ENCODE peak calls at places on chromosomes 4 and X, in six cellular contexts. One of them, this sample, is unnamed.

GRCh38 chr4:104967034-104967401 is 179.7 kb upstream of the TET2 start:
- DNase-seq in astrocyte: no peak
- DNase-seq in fibroblast of pulmonary artery: no peak
- DNase-seq in heart left ventricle: no peak
- DNase-seq in NB4: peak
- DNase-seq in GM12865: peak
- DNase-seq in this sample: no peak

GRCh38 chrX:11117751-11118150 is 6.6 kb downstream of the HCCS start:
- DNase-seq in astrocyte: peak
- DNase-seq in fibroblast of pulmonary artery: no peak
- DNase-seq in heart left ventricle: no peak
- DNase-seq in NB4: no peak
- DNase-seq in GM12865: no peak
- DNase-seq in this sample: no peak

GRCh38 chr4:172822322-172822721 is 346.3 kb upstream of the GALNT7 start:
- DNase-seq in astrocyte: no peak
- DNase-seq in fibroblast of pulmonary artery: no peak
- DNase-seq in heart left ventricle: no peak
- DNase-seq in NB4: no peak
- DNase-seq in GM12865: no peak
- DNase-seq in this sample: no peak

GRCh38 chr4:133151301-133151680 is 2.2 kb downstream of the PCDH10 start:
- DNase-seq in astrocyte: peak
- DNase-seq in fibroblast of pulmonary artery: peak
- DNase-seq in heart left ventricle: no peak
- DNase-seq in NB4: no peak
- DNase-seq in GM12865: no peak
- DNase-seq in this sample: no peak

GRCh38 chr4:88242144-88242543 is 42.2 kb downstream of the PPM1K start:
- DNase-seq in astrocyte: no peak
- DNase-seq in fibroblast of pulmonary artery: no peak
- DNase-seq in heart left ventricle: no peak
- DNase-seq in NB4: no peak
- DNase-seq in GM12865: no peak
- DNase-seq in this sample: no peak

GRCh38 chrX:137041329-137041728 is 7.5 kb upstream of the GPR101 start:
- DNase-seq in astrocyte: no peak
- DNase-seq in fibroblast of pulmonary artery: no peak
- DNase-seq in heart left ventricle: no peak
- DNase-seq in NB4: no peak
- DNase-seq in GM12865: no peak
- DNase-seq in this sample: no peak

GRCh38 chr4:72767903-72768817 is 199.1 kb upstream of the ADAMTS3 start:
- DNase-seq in astrocyte: peak
- DNase-seq in fibroblast of pulmonary artery: peak
- DNase-seq in heart left ventricle: no peak
- DNase-seq in NB4: no peak
- DNase-seq in GM12865: no peak
- DNase-seq in this sample: peak

GRCh38 chrX:46912098-46912672 is at the start of gene JADE3:
- DNase-seq in astrocyte: peak
- DNase-seq in fibroblast of pulmonary artery: peak
- DNase-seq in heart left ventricle: peak
- DNase-seq in NB4: peak
- DNase-seq in GM12865: peak
- DNase-seq in this sample: peak

GRCh38 chr4:150896513-150896912 is 118.6 kb downstream of the LRBA start:
- DNase-seq in astrocyte: no peak
- DNase-seq in fibroblast of pulmonary artery: no peak
- DNase-seq in heart left ventricle: no peak
- DNase-seq in NB4: peak
- DNase-seq in GM12865: no peak
- DNase-seq in this sample: no peak

GRCh38 chr4:73662709-73663546 is 42.7 kb upstream of the RASSF6 start:
- DNase-seq in astrocyte: peak
- DNase-seq in fibroblast of pulmonary artery: peak
- DNase-seq in heart left ventricle: no peak
- DNase-seq in NB4: peak
- DNase-seq in GM12865: peak
- DNase-seq in this sample: peak

GRCh38 chr4:115234405-115235093 is 121.1 kb upstream of the NDST4 start:
- DNase-seq in astrocyte: no peak
- DNase-seq in fibroblast of pulmonary artery: no peak
- DNase-seq in heart left ventricle: no peak
- DNase-seq in NB4: peak
- DNase-seq in GM12865: peak
- DNase-seq in this sample: no peak
- H3K4me3 ChIP-seq in astrocyte: no peak
- H3K4me3 ChIP-seq in fibroblast of pulmonary artery: no peak
- H3K4me3 ChIP-seq in heart left ventricle: no peak
- H3K4me3 ChIP-seq in NB4: no peak
- H3K4me3 ChIP-seq in GM12865: no peak
- H3K4me3 ChIP-seq in this sample: no peak

GRCh38 chr4:87033902-87034301 is 99.1 kb downstream of the AFF1 start:
- DNase-seq in astrocyte: no peak
- DNase-seq in fibroblast of pulmonary artery: no peak
- DNase-seq in heart left ventricle: no peak
- DNase-seq in NB4: no peak
- DNase-seq in GM12865: no peak
- DNase-seq in this sample: no peak
- TF ChIP-seq CTCF in astrocyte: peak
- TF ChIP-seq CTCF in fibroblast of pulmonary artery: no peak
- TF ChIP-seq CTCF in heart left ventricle: no peak
- TF ChIP-seq CTCF in NB4: no peak
- TF ChIP-seq CTCF in GM12865: no peak
- TF ChIP-seq CTCF in this sample: peak

GRCh38 chr4:25654031-25654970 is 1.4 kb upstream of the SLC34A2 start:
- DNase-seq in astrocyte: peak
- DNase-seq in fibroblast of pulmonary artery: peak
- DNase-seq in heart left ventricle: no peak
- DNase-seq in NB4: no peak
- DNase-seq in GM12865: no peak
- DNase-seq in this sample: no peak

GRCh38 chr4:25658777-25659176 is 3.1 kb downstream of the SLC34A2 start:
- DNase-seq in astrocyte: no peak
- DNase-seq in fibroblast of pulmonary artery: no peak
- DNase-seq in heart left ventricle: no peak
- DNase-seq in NB4: no peak
- DNase-seq in GM12865: no peak
- DNase-seq in this sample: no peak

GRCh38 chr4:25658357-25658771 is 2.7 kb downstream of the SLC34A2 start:
- DNase-seq in astrocyte: no peak
- DNase-seq in fibroblast of pulmonary artery: no peak
- DNase-seq in heart left ventricle: no peak
- DNase-seq in NB4: no peak
- DNase-seq in GM12865: no peak
- DNase-seq in this sample: no peak

GRCh38 chr4:25654971-25655963 is at the start of gene SLC34A2:
- DNase-seq in astrocyte: no peak
- DNase-seq in fibroblast of pulmonary artery: no peak
- DNase-seq in heart left ventricle: no peak
- DNase-seq in NB4: no peak
- DNase-seq in GM12865: no peak
- DNase-seq in this sample: no peak

GRCh38 chr4:25656031-25656430 is 380 bp downstream of the SLC34A2 start:
- DNase-seq in astrocyte: no peak
- DNase-seq in fibroblast of pulmonary artery: no peak
- DNase-seq in heart left ventricle: no peak
- DNase-seq in NB4: no peak
- DNase-seq in GM12865: no peak
- DNase-seq in this sample: no peak
- H3K4me3 ChIP-seq in astrocyte: peak
- H3K4me3 ChIP-seq in fibroblast of pulmonary artery: no peak
- H3K4me3 ChIP-seq in heart left ventricle: no peak
- H3K4me3 ChIP-seq in NB4: no peak
- H3K4me3 ChIP-seq in GM12865: no peak
- H3K4me3 ChIP-seq in this sample: no peak

DNA sequence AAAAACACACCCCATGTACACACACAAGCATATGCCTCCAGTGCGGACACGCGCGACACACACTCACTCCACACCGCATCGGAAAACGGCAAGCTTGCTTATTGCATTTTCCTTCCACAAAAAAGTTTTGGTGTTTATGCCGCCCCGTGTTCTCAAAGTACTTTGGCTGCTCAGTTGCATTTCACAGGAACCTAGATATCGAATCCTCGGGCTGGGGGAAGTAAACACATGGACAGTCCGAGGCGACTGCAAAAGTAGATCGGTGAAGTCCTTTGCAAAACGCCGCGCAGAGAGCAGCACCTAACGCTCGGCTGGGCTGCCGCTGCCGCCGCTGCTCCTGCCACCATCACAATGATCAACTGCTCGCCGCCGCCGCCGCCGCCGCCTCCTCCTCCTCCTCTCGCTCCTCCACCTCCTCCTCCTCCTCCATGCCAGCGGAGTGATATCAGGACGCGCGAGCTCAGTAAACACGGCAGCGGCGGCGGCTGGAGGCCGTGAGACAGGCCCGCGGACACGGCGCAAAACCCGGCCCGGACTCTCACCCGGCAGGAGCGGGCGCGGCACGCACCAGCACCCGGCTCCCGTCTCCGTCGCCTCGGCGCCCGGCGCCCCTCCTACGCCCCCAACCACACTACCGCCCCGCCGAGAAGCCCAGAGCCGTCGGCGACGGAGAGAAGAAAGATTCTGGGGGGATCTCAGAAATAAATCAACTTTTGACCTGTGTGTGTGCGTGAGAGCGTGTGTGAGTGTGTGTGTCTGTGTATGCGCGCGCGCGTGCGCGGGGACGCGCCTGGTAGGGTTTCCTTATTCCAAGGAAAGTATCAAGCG is at the start of gene MAML3:
- DNase-seq in astrocyte: peak
- DNase-seq in fibroblast of pulmonary artery: peak
- DNase-seq in heart left ventricle: peak
- DNase-seq in NB4: peak
- DNase-seq in GM12865: peak
- DNase-seq in this sample: peak
- TF ChIP-seq CTCF in astrocyte: no peak
- TF ChIP-seq CTCF in fibroblast of pulmonary artery: no peak
- TF ChIP-seq CTCF in heart left ventricle: no peak
- TF ChIP-seq CTCF in NB4: no peak
- TF ChIP-seq CTCF in GM12865: no peak
- TF ChIP-seq CTCF in this sample: no peak

DNA sequence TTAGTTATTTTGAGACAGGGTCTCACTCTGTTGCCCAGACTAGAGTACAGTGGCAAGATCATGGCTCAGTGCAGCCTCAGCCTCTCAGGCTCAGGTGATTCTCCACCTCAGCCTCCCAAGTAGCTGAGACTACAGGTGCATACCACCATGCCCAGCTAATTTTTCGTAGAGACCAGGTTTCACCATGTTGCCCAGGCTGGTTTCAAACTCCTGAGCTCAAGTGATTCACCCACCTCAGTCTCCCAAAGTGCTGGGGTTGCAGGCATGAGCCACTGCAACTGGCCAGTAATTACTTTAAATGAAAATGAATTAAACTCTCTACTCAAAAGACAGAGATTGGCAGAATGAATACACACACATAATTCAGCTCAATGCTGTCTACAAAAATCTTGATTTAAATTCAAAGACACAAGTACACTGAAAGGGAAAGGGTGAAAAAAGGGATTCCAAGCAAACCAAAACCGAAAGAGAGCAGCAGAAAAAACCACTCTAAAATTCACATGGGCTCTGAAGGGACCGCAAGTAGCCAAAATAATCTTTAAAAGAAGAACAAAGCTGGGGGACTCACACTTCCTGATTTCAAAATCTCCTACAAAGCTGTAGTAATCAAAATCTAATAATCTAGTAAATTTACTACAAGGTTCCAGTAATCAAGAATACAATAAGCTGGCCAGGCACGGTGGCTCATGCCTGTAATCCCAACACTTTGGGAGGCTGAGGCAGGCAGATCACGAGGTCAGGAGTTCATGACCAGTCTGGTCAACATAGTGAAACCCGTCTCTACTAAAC is 11.8 kb upstream of the SPON2 start:
- DNase-seq in astrocyte: no peak
- DNase-seq in fibroblast of pulmonary artery: peak
- DNase-seq in heart left ventricle: no peak
- DNase-seq in NB4: peak
- DNase-seq in GM12865: peak
- DNase-seq in this sample: no peak
- H3K4me3 ChIP-seq in astrocyte: no peak
- H3K4me3 ChIP-seq in fibroblast of pulmonary artery: no peak
- H3K4me3 ChIP-seq in heart left ventricle: no peak
- H3K4me3 ChIP-seq in NB4: peak
- H3K4me3 ChIP-seq in GM12865: peak
- H3K4me3 ChIP-seq in this sample: no peak

DNA sequence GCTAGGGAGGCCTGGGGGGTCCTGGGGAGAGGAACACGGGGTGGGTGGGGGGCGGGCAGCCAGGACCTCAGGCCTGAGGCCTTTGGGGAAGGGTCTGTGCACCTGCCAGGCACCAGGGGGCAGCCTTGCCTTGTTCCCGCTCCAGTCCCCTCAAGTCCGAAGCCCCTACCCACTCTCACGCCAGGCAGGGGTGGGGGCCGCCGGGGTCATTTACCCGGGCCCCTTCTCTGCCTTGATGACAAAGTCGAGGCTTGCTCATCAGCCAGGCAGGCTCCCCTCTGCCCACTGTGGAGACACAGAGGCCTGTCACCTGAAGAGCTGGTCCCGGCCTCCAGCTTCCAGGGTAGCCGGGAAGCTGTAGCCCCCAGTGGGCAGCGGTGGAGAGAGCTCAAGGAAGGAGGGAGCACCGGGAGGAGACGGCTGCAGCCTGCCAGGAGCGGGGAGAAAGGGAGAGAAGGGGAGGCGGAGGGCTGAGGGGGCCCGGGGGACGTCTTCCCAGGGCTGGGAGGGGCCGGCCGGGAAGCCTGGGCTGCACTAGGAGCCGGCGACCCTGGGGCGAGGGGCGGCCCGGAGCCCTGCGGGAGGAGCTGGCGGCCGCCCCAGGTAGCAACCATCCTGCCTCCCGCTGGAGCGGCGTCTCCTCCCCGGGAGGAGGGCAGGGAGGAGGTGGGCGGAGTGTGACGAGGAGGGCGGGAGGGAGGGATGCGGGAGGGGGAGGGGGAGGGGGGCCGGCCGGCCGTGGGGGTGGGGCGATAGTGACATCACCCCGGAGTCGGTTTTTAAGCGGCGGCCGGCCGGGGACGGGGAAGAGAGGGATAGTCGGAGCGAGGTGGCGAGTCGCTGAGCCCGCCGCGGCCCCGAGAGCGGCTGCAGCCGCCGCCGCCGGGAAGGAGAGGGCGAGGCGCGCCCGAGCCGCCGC is at the start of gene SLC6A8:
- DNase-seq in astrocyte: peak
- DNase-seq in fibroblast of pulmonary artery: peak
- DNase-seq in heart left ventricle: peak
- DNase-seq in NB4: peak
- DNase-seq in GM12865: peak
- DNase-seq in this sample: peak
- TF ChIP-seq CTCF in astrocyte: no peak
- TF ChIP-seq CTCF in fibroblast of pulmonary artery: peak
- TF ChIP-seq CTCF in heart left ventricle: peak
- TF ChIP-seq CTCF in NB4: peak
- TF ChIP-seq CTCF in GM12865: peak
- TF ChIP-seq CTCF in this sample: peak